ENCODE peak calls at places on chromosomes 2 and 18, in six cellular contexts. L is activated CD4-positive, alpha-beta T cell treated with anti-CD3 and anti-CD28 coated beads, Interleukin-2, amount 10 ng/mL, durations not matched to agents 7 days and 5 days; V is pons; G is AG04449; I is T-helper 1 cell; F is T follicular helper cell. R is an unnamed sample.

GRCh38 chr2:130729311-130730299 is 735 bp downstream of the GPR148 start:
- DNase-seq in G (no peak), I (no peak), L (no peak), F (no peak), V (no peak), R (no peak)

GRCh38 chr2:47904903-47905453 is 1.3 kb downstream of the FBXO11 start:
- DNase-seq in G (no peak), F (peak), L (peak), I (no peak), V (no peak), R (peak)

GRCh38 chr2:241099246-241099645 is 2.8 kb downstream of the MTERF4 start:
- DNase-seq in F (no peak), G (no peak), V (no peak), I (no peak), L (no peak), R (no peak)

GRCh38 chr18:59189746-59190145 is 30.2 kb upstream of the GRP start:
- DNase-seq in I (no peak), F (no peak), L (no peak), G (no peak), V (no peak), R (no peak)

GRCh38 chr18:23627325-23627724 is 35.4 kb downstream of the ANKRD29 start:
- DNase-seq in V (no peak), I (no peak), F (no peak), L (no peak), G (peak), R (no peak)

GRCh38 chr2:70080597-70081200 is 6.6 kb upstream of the PCBP1 start:
- DNase-seq in V (no peak), G (no peak), L (no peak), F (no peak), I (no peak), R (no peak)

GRCh38 chr2:126947090-126947404 is 48.4 kb downstream of the TEX51 start:
- DNase-seq in V (no peak), G (no peak), F (no peak), I (no peak), L (no peak), R (no peak)

GRCh38 chr2:234494361-234495075 is 2.4 kb downstream of the ARL4C start:
- DNase-seq in V (no peak), G (no peak), I (no peak), F (no peak), L (peak), R (peak)

GRCh38 chr2:136023416-136023815 is 38.0 kb upstream of the DARS1 start:
- DNase-seq in L (no peak), F (no peak), I (no peak), G (no peak), V (no peak), R (no peak)

GRCh38 chr2:162106146-162106551 is 32.1 kb upstream of the DPP4 start:
- DNase-seq in V (no peak), L (no peak), F (no peak), G (peak), I (no peak), R (no peak)

GRCh38 chr2:62208082-62208757 is 12.3 kb downstream of the B3GNT2 start:
- DNase-seq in L (no peak), V (no peak), I (no peak), G (no peak), F (no peak), R (no peak)

GRCh38 chr2:221454459-221455105 is 117.5 kb downstream of the EPHA4 start:
- DNase-seq in F (no peak), V (no peak), I (no peak), L (no peak), G (no peak), R (no peak)

GRCh38 chr18:62716679-62717058 is 1.3 kb downstream of the PHLPP1 start:
- DNase-seq in L (peak), G (no peak), V (no peak), I (peak), F (peak), R (peak)

GRCh38 chr2:233810385-233810784 is 32.3 kb downstream of the MROH2A start:
- DNase-seq in V (no peak), G (no peak), I (no peak), F (no peak), L (no peak), R (no peak)

GRCh38 chr2:233470839-233471238 is 95.7 kb downstream of the USP40 start:
- DNase-seq in I (no peak), F (no peak), L (no peak), V (no peak), G (no peak), R (peak)

GRCh38 chr2:45723857-45724256 is 72.4 kb downstream of the PRKCE start:
- DNase-seq in I (no peak), V (no peak), F (no peak), L (no peak), G (no peak), R (no peak)

GRCh38 chr2:46387886-46388515 is 90.8 kb downstream of the EPAS1 start:
- DNase-seq in G (no peak), I (no peak), V (peak), L (no peak), F (no peak), R (no peak)

GRCh38 chr2:128593518-128594272 is 275.0 kb upstream of the HS6ST1 start:
- DNase-seq in V (no peak), G (no peak), L (no peak), I (no peak), F (no peak), R (no peak)

GRCh38 chr18:25109484-25109883 is 242.5 kb downstream of the ZNF521 start:
- DNase-seq in F (no peak), I (no peak), G (no peak), V (no peak), L (no peak), R (no peak)

GRCh38 chr18:28766721-28767120 is 589.8 kb upstream of the CDH2 start:
- DNase-seq in V (no peak), F (no peak), I (no peak), L (no peak), G (no peak), R (no peak)

R was measured in CD8-positive, alpha-beta memory T cell.